ENCODE peak calls at places on chromosomes 13 and 19, in ten cellular contexts. D is AG10803, X is tibial nerve, H is heart right ventricle, N is astrocyte of the spinal cord, F is BJ, W is AG04450, Z is tibial artery, K is Caco-2, Q is breast epithelium. V is an unnamed sample.

GRCh38 chr19:2491130-2491801 is 15.3 kb downstream of the GADD45B start:
- DNase-seq in D (peak), X (no peak), H (no peak), N (peak), F (no peak), W (no peak), Z (no peak), K (no peak), Q (peak), V (peak)

GRCh38 chr13:40578055-40578454 is 88.4 kb downstream of the FOXO1 start:
- DNase-seq in D (no peak), X (no peak), H (no peak), N (no peak), F (no peak), W (no peak), Z (no peak), K (no peak), Q (no peak), V (no peak)

GRCh38 chr19:21483589-21484170 is 21.7 kb upstream of the ZNF429 start:
- DNase-seq in D (peak), X (peak), H (peak), N (no peak), F (no peak), W (no peak), Z (no peak), K (peak), Q (peak), V (peak)

GRCh38 chr13:106507560-106508274 is 27.7 kb downstream of the EFNB2 start:
- DNase-seq in D (peak), X (no peak), H (no peak), N (peak), F (peak), W (peak), Z (no peak), K (no peak), Q (no peak), V (peak)

GRCh38 chr19:9839415-9839814 is 4.3 kb downstream of the PIN1 start:
- DNase-seq in D (no peak), X (no peak), H (no peak), N (no peak), F (no peak), W (no peak), Z (no peak), K (no peak), Q (no peak), V (peak)

GRCh38 chr19:42131149-42132029 is 857 bp downstream of the POU2F2 start:
- DNase-seq in D (no peak), X (no peak), H (no peak), N (no peak), F (no peak), W (no peak), Z (no peak), K (no peak), Q (no peak), V (no peak)

GRCh38 chr13:29547135-29547534 is 48.4 kb downstream of the SLC7A1 start:
- DNase-seq in D (no peak), X (no peak), H (peak), N (no peak), F (no peak), W (no peak), Z (no peak), K (no peak), Q (no peak), V (peak)

GRCh38 chr19:8367327-8368001 is 3.5 kb downstream of the ANGPTL4 start:
- DNase-seq in D (peak), X (peak), H (peak), N (peak), F (peak), W (peak), Z (peak), K (no peak), Q (peak), V (peak)

GRCh38 chr13:27617801-27618411 is 2.4 kb downstream of the LNX2 start:
- DNase-seq in D (no peak), X (no peak), H (no peak), N (no peak), F (no peak), W (no peak), Z (no peak), K (peak), Q (no peak), V (no peak)

GRCh38 chr13:91406619-91407018 is 8.2 kb downstream of the GPC5 start:
- DNase-seq in D (peak), X (no peak), H (no peak), N (peak), F (no peak), W (no peak), Z (no peak), K (peak), Q (no peak), V (peak)

GRCh38 chr13:76522083-76522755 is 364.0 kb downstream of the KCTD12 start:
- DNase-seq in D (peak), X (no peak), H (no peak), N (no peak), F (no peak), W (no peak), Z (no peak), K (peak), Q (no peak), V (peak)

GRCh38 chr19:39671739-39672363 is 16.1 kb downstream of the LGALS16 start:
- DNase-seq in D (peak), X (no peak), H (peak), N (peak), F (no peak), W (no peak), Z (no peak), K (peak), Q (no peak), V (peak)

GRCh38 chr19:4474504-4475136 is 2.5 kb downstream of the HDGFL2 start:
- DNase-seq in D (peak), X (no peak), H (no peak), N (peak), F (peak), W (no peak), Z (no peak), K (no peak), Q (no peak), V (peak)

GRCh38 chr13:74687452-74688180 is 553.4 kb upstream of the KLF12 start:
- DNase-seq in D (no peak), X (no peak), H (peak), N (no peak), F (no peak), W (no peak), Z (no peak), K (no peak), Q (no peak), V (no peak)

GRCh38 chr13:112733112-112733511 is 43.3 kb downstream of the ATP11A start:
- DNase-seq in D (no peak), X (no peak), H (no peak), N (no peak), F (no peak), W (no peak), Z (no peak), K (no peak), Q (no peak), V (no peak)

GRCh38 chr19:33700408-33700757 is 78.6 kb downstream of the CHST8 start:
- DNase-seq in D (no peak), X (no peak), H (no peak), N (no peak), F (no peak), W (no peak), Z (no peak), K (no peak), Q (no peak), V (no peak)

GRCh38 chr13:41407380-41407779 is 50.0 kb upstream of the RGCC start:
- DNase-seq in D (no peak), X (no peak), H (no peak), N (no peak), F (no peak), W (no peak), Z (no peak), K (no peak), Q (no peak), V (no peak)

GRCh38 chr13:110714798-110715394 is 1.4 kb downstream of the ING1 start:
- DNase-seq in D (no peak), X (peak), H (peak), N (peak), F (no peak), W (no peak), Z (peak), K (peak), Q (peak), V (no peak)

GRCh38 chr13:97111705-97112104 is 110.4 kb upstream of the MBNL2 start:
- DNase-seq in D (no peak), X (no peak), H (no peak), N (no peak), F (no peak), W (no peak), Z (no peak), K (no peak), Q (no peak), V (no peak)

GRCh38 chr13:31528176-31528575 is 211.2 kb upstream of the RXFP2 start:
- DNase-seq in D (no peak), X (no peak), H (no peak), N (no peak), F (no peak), W (no peak), Z (no peak), K (peak), Q (no peak), V (no peak)

GRCh38 chr19:41193420-41194156 is 569 bp downstream of the CYP2S1 start:
- DNase-seq in D (no peak), X (no peak), H (no peak), N (no peak), F (no peak), W (no peak), Z (no peak), K (no peak), Q (no peak), V (no peak)

DNA sequence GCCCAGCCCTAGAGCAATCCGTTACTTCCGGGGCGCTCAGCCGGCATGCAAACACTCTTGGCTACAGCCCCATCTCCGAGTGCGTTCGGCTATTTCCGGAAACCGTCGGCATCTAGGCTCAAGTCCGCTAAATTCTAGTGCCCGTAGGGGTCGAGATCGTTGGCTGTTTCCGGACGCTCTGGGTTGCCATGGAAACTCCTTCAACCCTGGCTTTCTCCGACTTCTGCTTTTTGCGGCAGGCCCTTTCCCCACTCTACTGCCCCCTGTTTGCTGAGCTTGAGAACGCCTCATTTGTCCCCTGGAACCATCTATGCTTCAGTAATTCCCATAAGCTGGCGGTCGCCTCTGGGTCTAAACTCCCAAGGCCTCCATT is 533 bp upstream of the PIK3R2 start:
- DNase-seq in D (peak), X (peak), H (peak), N (peak), F (peak), W (peak), Z (peak), K (peak), Q (peak), V (peak)
- TF ChIP-seq CTCF in D (peak), X (peak), H (peak), N (peak), F (peak), W (peak), Z (peak), K (peak), Q (peak), V (peak)

DNA sequence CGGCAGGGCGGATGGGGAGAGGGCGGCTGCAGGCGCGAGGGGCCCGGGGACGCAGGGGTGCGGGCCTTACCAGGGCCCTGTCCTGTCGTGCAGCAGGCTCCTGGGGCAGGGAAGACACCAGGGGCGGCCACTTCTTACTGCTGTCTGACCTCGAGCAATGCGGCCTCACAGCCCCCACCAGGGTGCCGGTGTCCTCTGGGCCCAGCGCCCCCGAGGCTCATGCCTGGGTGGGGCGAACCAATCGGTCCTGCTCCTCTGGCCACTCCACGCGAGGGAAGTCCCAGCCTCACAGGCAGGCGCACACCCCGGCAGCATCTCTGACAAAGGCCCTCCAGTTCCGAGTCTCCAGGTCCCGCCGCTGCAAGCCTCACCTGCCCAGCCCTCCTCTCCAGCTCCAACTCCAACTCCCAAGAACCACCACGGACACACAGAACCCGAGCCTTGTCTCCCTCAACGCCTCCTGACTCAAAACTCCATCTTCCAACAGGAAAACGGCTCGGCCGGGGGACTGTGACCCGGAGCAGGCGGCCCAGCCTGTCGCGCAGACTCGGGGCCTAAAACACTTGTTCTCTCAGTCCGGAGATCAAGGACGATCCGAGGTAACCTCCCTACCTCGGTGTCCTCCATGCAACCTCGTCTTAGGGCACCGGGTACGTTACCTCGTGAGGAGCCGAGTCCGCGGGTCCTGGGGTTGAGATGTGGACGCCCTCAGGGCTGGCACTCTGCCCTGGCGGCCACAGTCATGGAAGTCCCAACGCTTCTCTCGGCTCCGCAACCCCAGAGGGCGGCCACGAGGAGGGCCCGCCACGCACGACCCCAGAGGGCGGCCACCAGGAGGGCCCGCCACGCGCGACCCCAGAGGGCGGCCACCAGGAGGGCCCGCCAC is 6.5 kb downstream of the FGF22 start:
- DNase-seq in D (no peak), X (no peak), H (no peak), N (no peak), F (no peak), W (no peak), Z (no peak), K (no peak), Q (no peak), V (no peak)
- H3K4me3 ChIP-seq in D (no peak), X (no peak), H (no peak), N (no peak), F (no peak), W (no peak), Z (no peak), K (no peak), Q (no peak), V (no peak)

GRCh38 chr19:293436-294110 is 2.4 kb upstream of the PLPP2 start:
- DNase-seq in D (no peak), X (no peak), H (no peak), N (no peak), F (no peak), W (no peak), Z (no peak), K (no peak), Q (no peak), V (no peak)
- TF ChIP-seq CTCF in D (no peak), X (no peak), H (no peak), N (no peak), F (no peak), W (no peak), Z (no peak), K (no peak), Q (no peak), V (no peak)

DNA sequence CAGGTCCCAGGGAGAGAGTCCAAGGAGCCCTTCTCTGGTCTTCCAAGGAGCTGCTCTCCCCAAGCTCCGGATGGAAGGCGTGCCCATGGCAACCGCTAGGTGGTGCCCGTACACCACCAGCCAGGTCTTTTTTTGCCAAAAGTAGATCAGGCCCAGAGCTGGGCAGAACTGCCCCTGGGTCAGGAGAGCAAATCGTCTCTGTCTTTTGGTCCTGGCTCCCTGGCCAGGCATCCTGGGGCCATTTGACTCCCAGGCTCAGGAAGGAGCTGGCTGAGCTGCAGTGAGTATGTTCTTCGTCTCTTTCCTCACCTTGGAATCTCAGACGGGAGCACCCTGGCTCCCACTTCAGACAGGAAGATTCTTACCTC is 24.6 kb upstream of the BCL3 start:
- DNase-seq in D (peak), X (peak), H (peak), N (peak), F (no peak), W (peak), Z (peak), K (peak), Q (peak), V (peak)
- H3K4me3 ChIP-seq in D (no peak), X (no peak), H (no peak), N (no peak), F (no peak), W (no peak), Z (no peak), K (peak), Q (no peak), V (no peak)

GRCh38 chr13:57595775-57596174 is 35.8 kb upstream of the PCDH17 start:
- DNase-seq in D (no peak), X (no peak), H (no peak), N (no peak), F (no peak), W (no peak), Z (no peak), K (no peak), Q (no peak), V (no peak)
- TF ChIP-seq CTCF in D (no peak), X (no peak), H (no peak), N (no peak), F (no peak), W (no peak), Z (no peak), K (no peak), Q (no peak), V (no peak)

GRCh38 chr13:23986619-23987018 is 89.3 kb upstream of the C1QTNF9B start:
- DNase-seq in D (peak), X (no peak), H (no peak), N (peak), F (peak), W (peak), Z (no peak), K (no peak), Q (no peak), V (peak)

GRCh38 chr13:23985846-23986245 is 88.5 kb upstream of the C1QTNF9B start:
- DNase-seq in D (no peak), X (no peak), H (no peak), N (no peak), F (no peak), W (no peak), Z (no peak), K (no peak), Q (no peak), V (no peak)

GRCh38 chr13:23985060-23985459 is 87.8 kb upstream of the C1QTNF9B start:
- DNase-seq in D (no peak), X (no peak), H (no peak), N (no peak), F (no peak), W (no peak), Z (no peak), K (no peak), Q (no peak), V (no peak)

GRCh38 chr13:23984541-23984940 is 87.2 kb upstream of the C1QTNF9B start:
- DNase-seq in D (no peak), X (no peak), H (no peak), N (no peak), F (no peak), W (no peak), Z (no peak), K (no peak), Q (peak), V (no peak)

DNA sequence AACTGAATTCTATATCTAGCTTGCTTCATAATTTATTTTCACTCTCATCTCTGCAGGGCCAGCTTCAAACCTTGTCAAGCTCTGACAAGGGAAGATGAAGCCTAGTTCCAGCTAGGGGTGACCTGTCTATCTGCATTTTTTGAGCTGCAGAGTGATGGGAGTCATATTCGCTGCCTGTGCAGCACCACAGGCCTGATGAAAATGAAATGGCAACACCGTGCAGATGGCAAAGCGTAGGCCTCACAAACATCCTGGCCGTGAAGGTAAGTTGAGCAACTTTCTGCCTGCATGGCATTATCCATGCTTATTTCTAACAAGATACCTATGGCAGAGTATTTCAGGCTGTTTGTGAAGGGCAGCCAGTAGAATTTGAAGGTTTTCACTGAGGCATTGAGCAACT is 86.4 kb upstream of the C1QTNF9B start:
- DNase-seq in D (no peak), X (no peak), H (no peak), N (no peak), F (no peak), W (no peak), Z (no peak), K (no peak), Q (no peak), V (no peak)
- H3K4me3 ChIP-seq in D (no peak), X (no peak), H (no peak), N (no peak), F (no peak), W (no peak), Z (no peak), K (no peak), Q (no peak), V (no peak)

GRCh38 chr13:60379837-60380236 is 17.2 kb upstream of the TDRD3 start:
- DNase-seq in D (no peak), X (no peak), H (no peak), N (no peak), F (no peak), W (no peak), Z (no peak), K (no peak), Q (no peak), V (no peak)
- TF ChIP-seq CTCF in D (no peak), X (no peak), H (no peak), N (no peak), F (peak), W (peak), Z (no peak), K (peak), Q (no peak), V (peak)

GRCh38 chr19:49148784-49149651 is 6.2 kb downstream of the HRC start:
- DNase-seq in D (peak), X (peak), H (peak), N (peak), F (peak), W (peak), Z (peak), K (peak), Q (peak), V (peak)

GRCh38 chr19:49142866-49143335 is 12.3 kb downstream of the HRC start:
- DNase-seq in D (peak), X (no peak), H (peak), N (peak), F (peak), W (peak), Z (peak), K (peak), Q (peak), V (peak)

GRCh38 chr19:49147923-49148682 is 7.1 kb downstream of the HRC start:
- DNase-seq in D (no peak), X (no peak), H (peak), N (no peak), F (no peak), W (no peak), Z (no peak), K (no peak), Q (no peak), V (no peak)

GRCh38 chr19:49149652-49150105 is 5.5 kb downstream of the HRC start:
- DNase-seq in D (peak), X (no peak), H (peak), N (peak), F (no peak), W (peak), Z (peak), K (peak), Q (peak), V (peak)

GRCh38 chr19:49145485-49146407 is 9.4 kb downstream of the HRC start:
- DNase-seq in D (peak), X (peak), H (peak), N (peak), F (no peak), W (no peak), Z (peak), K (peak), Q (peak), V (peak)
- H3K4me3 ChIP-seq in D (peak), X (no peak), H (peak), N (peak), F (peak), W (peak), Z (peak), K (no peak), Q (peak), V (peak)